ENCODE peak calls at places on chromosomes 11 and 22, in eight cellular contexts. One of them, this sample, is unnamed.

GRCh38 chr11:96144553-96144952 is 198.4 kb downstream of the MAML2 start:
- DNase-seq in GM12878: no peak
- DNase-seq in neuronal stem cell: no peak
- DNase-seq in naive thymus-derived CD4-positive, alpha-beta T cell: no peak
- DNase-seq in CD8-positive, alpha-beta memory T cell: no peak
- DNase-seq in psoas muscle: no peak
- DNase-seq in tibial artery: no peak
- DNase-seq in lung: no peak
- DNase-seq in this sample: no peak

GRCh38 chr22:35230839-35231584 is 26.3 kb upstream of the HMGXB4 start:
- DNase-seq in tibial artery: no peak
- DNase-seq in neuronal stem cell: no peak
- DNase-seq in CD8-positive, alpha-beta memory T cell: no peak
- DNase-seq in GM12878: no peak
- DNase-seq in lung: no peak
- DNase-seq in naive thymus-derived CD4-positive, alpha-beta T cell: no peak
- DNase-seq in psoas muscle: no peak
- DNase-seq in this sample: no peak

GRCh38 chr11:59847620-59848019 is 2.3 kb upstream of the CBLIF start:
- DNase-seq in naive thymus-derived CD4-positive, alpha-beta T cell: no peak
- DNase-seq in neuronal stem cell: no peak
- DNase-seq in lung: no peak
- DNase-seq in GM12878: no peak
- DNase-seq in CD8-positive, alpha-beta memory T cell: no peak
- DNase-seq in tibial artery: no peak
- DNase-seq in psoas muscle: no peak
- DNase-seq in this sample: no peak

GRCh38 chr11:8292351-8292750 is 28.7 kb upstream of the LMO1 start:
- DNase-seq in neuronal stem cell: no peak
- DNase-seq in tibial artery: no peak
- DNase-seq in naive thymus-derived CD4-positive, alpha-beta T cell: no peak
- DNase-seq in GM12878: no peak
- DNase-seq in lung: no peak
- DNase-seq in CD8-positive, alpha-beta memory T cell: no peak
- DNase-seq in psoas muscle: no peak
- DNase-seq in this sample: no peak

GRCh38 chr22:35349704-35350538 is 31.0 kb upstream of the HMOX1 start:
- DNase-seq in neuronal stem cell: no peak
- DNase-seq in naive thymus-derived CD4-positive, alpha-beta T cell: no peak
- DNase-seq in CD8-positive, alpha-beta memory T cell: no peak
- DNase-seq in tibial artery: no peak
- DNase-seq in psoas muscle: no peak
- DNase-seq in GM12878: no peak
- DNase-seq in lung: no peak
- DNase-seq in this sample: peak

GRCh38 chr22:29342577-29343312 is 27.2 kb upstream of the RASL10A start:
- DNase-seq in naive thymus-derived CD4-positive, alpha-beta T cell: no peak
- DNase-seq in tibial artery: no peak
- DNase-seq in lung: no peak
- DNase-seq in psoas muscle: no peak
- DNase-seq in neuronal stem cell: no peak
- DNase-seq in CD8-positive, alpha-beta memory T cell: no peak
- DNase-seq in GM12878: no peak
- DNase-seq in this sample: no peak

GRCh38 chr22:48595511-48595905 is 1232.2 kb downstream of the BRD1 start:
- DNase-seq in psoas muscle: no peak
- DNase-seq in GM12878: no peak
- DNase-seq in tibial artery: no peak
- DNase-seq in lung: no peak
- DNase-seq in CD8-positive, alpha-beta memory T cell: no peak
- DNase-seq in naive thymus-derived CD4-positive, alpha-beta T cell: no peak
- DNase-seq in neuronal stem cell: no peak
- DNase-seq in this sample: no peak

GRCh38 chr11:9982127-9982795 is 311.8 kb downstream of the SBF2 start:
- DNase-seq in psoas muscle: no peak
- DNase-seq in lung: no peak
- DNase-seq in naive thymus-derived CD4-positive, alpha-beta T cell: no peak
- DNase-seq in tibial artery: no peak
- DNase-seq in GM12878: no peak
- DNase-seq in CD8-positive, alpha-beta memory T cell: no peak
- DNase-seq in neuronal stem cell: no peak
- DNase-seq in this sample: no peak

GRCh38 chr11:104968365-104968855 is at the start of gene CASP4:
- DNase-seq in tibial artery: no peak
- DNase-seq in GM12878: peak
- DNase-seq in psoas muscle: no peak
- DNase-seq in naive thymus-derived CD4-positive, alpha-beta T cell: peak
- DNase-seq in CD8-positive, alpha-beta memory T cell: no peak
- DNase-seq in lung: peak
- DNase-seq in neuronal stem cell: no peak
- DNase-seq in this sample: no peak

GRCh38 chr22:29744902-29745301 is 21.9 kb downstream of the ZMAT5 start:
- DNase-seq in psoas muscle: peak
- DNase-seq in tibial artery: peak
- DNase-seq in GM12878: no peak
- DNase-seq in lung: no peak
- DNase-seq in naive thymus-derived CD4-positive, alpha-beta T cell: no peak
- DNase-seq in neuronal stem cell: no peak
- DNase-seq in CD8-positive, alpha-beta memory T cell: no peak
- DNase-seq in this sample: no peak

GRCh38 chr11:132158696-132159095 is 788.3 kb downstream of the NTM start:
- DNase-seq in tibial artery: no peak
- DNase-seq in naive thymus-derived CD4-positive, alpha-beta T cell: no peak
- DNase-seq in psoas muscle: no peak
- DNase-seq in CD8-positive, alpha-beta memory T cell: no peak
- DNase-seq in neuronal stem cell: no peak
- DNase-seq in GM12878: no peak
- DNase-seq in lung: no peak
- DNase-seq in this sample: no peak

GRCh38 chr22:25362883-25363240 is 143.4 kb downstream of the CRYBB2 start:
- DNase-seq in CD8-positive, alpha-beta memory T cell: no peak
- DNase-seq in psoas muscle: peak
- DNase-seq in lung: no peak
- DNase-seq in GM12878: no peak
- DNase-seq in neuronal stem cell: no peak
- DNase-seq in naive thymus-derived CD4-positive, alpha-beta T cell: no peak
- DNase-seq in tibial artery: peak
- DNase-seq in this sample: no peak

GRCh38 chr11:94602430-94603372 is 35.5 kb downstream of the PIWIL4 start:
- DNase-seq in naive thymus-derived CD4-positive, alpha-beta T cell: no peak
- DNase-seq in neuronal stem cell: peak
- DNase-seq in psoas muscle: peak
- DNase-seq in lung: no peak
- DNase-seq in GM12878: peak
- DNase-seq in tibial artery: peak
- DNase-seq in CD8-positive, alpha-beta memory T cell: no peak
- DNase-seq in this sample: peak

GRCh38 chr11:78420796-78421209 is 3.2 kb upstream of the GAB2 start:
- DNase-seq in CD8-positive, alpha-beta memory T cell: no peak
- DNase-seq in lung: peak
- DNase-seq in psoas muscle: peak
- DNase-seq in naive thymus-derived CD4-positive, alpha-beta T cell: no peak
- DNase-seq in GM12878: no peak
- DNase-seq in tibial artery: peak
- DNase-seq in neuronal stem cell: no peak
- DNase-seq in this sample: peak

GRCh38 chr11:73029408-73029807 is 112.7 kb downstream of the FCHSD2 start:
- DNase-seq in neuronal stem cell: no peak
- DNase-seq in tibial artery: no peak
- DNase-seq in lung: no peak
- DNase-seq in psoas muscle: no peak
- DNase-seq in GM12878: no peak
- DNase-seq in naive thymus-derived CD4-positive, alpha-beta T cell: no peak
- DNase-seq in CD8-positive, alpha-beta memory T cell: no peak
- DNase-seq in this sample: no peak

GRCh38 chr11:93476796-93477195 is 66.4 kb downstream of the SMCO4 start:
- DNase-seq in neuronal stem cell: no peak
- DNase-seq in psoas muscle: no peak
- DNase-seq in naive thymus-derived CD4-positive, alpha-beta T cell: no peak
- DNase-seq in tibial artery: no peak
- DNase-seq in GM12878: no peak
- DNase-seq in CD8-positive, alpha-beta memory T cell: no peak
- DNase-seq in lung: no peak
- DNase-seq in this sample: no peak

GRCh38 chr11:86464509-86465221 is 90.0 kb downstream of the CCDC81 start:
- DNase-seq in naive thymus-derived CD4-positive, alpha-beta T cell: no peak
- DNase-seq in lung: no peak
- DNase-seq in GM12878: no peak
- DNase-seq in psoas muscle: no peak
- DNase-seq in neuronal stem cell: no peak
- DNase-seq in CD8-positive, alpha-beta memory T cell: no peak
- DNase-seq in tibial artery: no peak
- DNase-seq in this sample: no peak

GRCh38 chr11:133742388-133742787 is 102.9 kb downstream of the SPATA19 start:
- DNase-seq in GM12878: no peak
- DNase-seq in naive thymus-derived CD4-positive, alpha-beta T cell: no peak
- DNase-seq in lung: no peak
- DNase-seq in neuronal stem cell: no peak
- DNase-seq in psoas muscle: no peak
- DNase-seq in CD8-positive, alpha-beta memory T cell: no peak
- DNase-seq in tibial artery: no peak
- DNase-seq in this sample: no peak

GRCh38 chr11:111500481-111500880 is 11.7 kb downstream of the BTG4 start:
- DNase-seq in neuronal stem cell: no peak
- DNase-seq in tibial artery: no peak
- DNase-seq in GM12878: no peak
- DNase-seq in psoas muscle: no peak
- DNase-seq in CD8-positive, alpha-beta memory T cell: no peak
- DNase-seq in naive thymus-derived CD4-positive, alpha-beta T cell: no peak
- DNase-seq in lung: no peak
- DNase-seq in this sample: no peak

GRCh38 chr11:109320595-109320994 is 101.4 kb upstream of the C11orf87 start:
- DNase-seq in neuronal stem cell: no peak
- DNase-seq in lung: no peak
- DNase-seq in CD8-positive, alpha-beta memory T cell: no peak
- DNase-seq in tibial artery: no peak
- DNase-seq in GM12878: no peak
- DNase-seq in naive thymus-derived CD4-positive, alpha-beta T cell: no peak
- DNase-seq in psoas muscle: no peak
- DNase-seq in this sample: no peak

GRCh38 chr11:37972691-37973090 is 1374.7 kb upstream of the RAG2 start:
- DNase-seq in naive thymus-derived CD4-positive, alpha-beta T cell: no peak
- DNase-seq in lung: no peak
- DNase-seq in psoas muscle: no peak
- DNase-seq in GM12878: no peak
- DNase-seq in neuronal stem cell: no peak
- DNase-seq in CD8-positive, alpha-beta memory T cell: no peak
- DNase-seq in tibial artery: no peak
- DNase-seq in this sample: no peak

GRCh38 chr11:16881074-16881709 is 133.0 kb downstream of the PLEKHA7 start:
- DNase-seq in CD8-positive, alpha-beta memory T cell: no peak
- DNase-seq in lung: peak
- DNase-seq in tibial artery: peak
- DNase-seq in neuronal stem cell: no peak
- DNase-seq in GM12878: no peak
- DNase-seq in naive thymus-derived CD4-positive, alpha-beta T cell: no peak
- DNase-seq in psoas muscle: peak
- DNase-seq in this sample: peak

GRCh38 chr11:44911031-44911814 is 39.5 kb downstream of the TP53I11 start:
- DNase-seq in psoas muscle: peak
- DNase-seq in GM12878: no peak
- DNase-seq in lung: peak
- DNase-seq in neuronal stem cell: peak
- DNase-seq in naive thymus-derived CD4-positive, alpha-beta T cell: peak
- DNase-seq in CD8-positive, alpha-beta memory T cell: peak
- DNase-seq in tibial artery: peak
- DNase-seq in this sample: peak

GRCh38 chr11:69209038-69209350 is 53.3 kb downstream of the SMIM38 start:
- DNase-seq in neuronal stem cell: no peak
- DNase-seq in tibial artery: no peak
- DNase-seq in naive thymus-derived CD4-positive, alpha-beta T cell: no peak
- DNase-seq in psoas muscle: no peak
- DNase-seq in CD8-positive, alpha-beta memory T cell: peak
- DNase-seq in lung: no peak
- DNase-seq in GM12878: no peak
- DNase-seq in this sample: no peak

DNA sequence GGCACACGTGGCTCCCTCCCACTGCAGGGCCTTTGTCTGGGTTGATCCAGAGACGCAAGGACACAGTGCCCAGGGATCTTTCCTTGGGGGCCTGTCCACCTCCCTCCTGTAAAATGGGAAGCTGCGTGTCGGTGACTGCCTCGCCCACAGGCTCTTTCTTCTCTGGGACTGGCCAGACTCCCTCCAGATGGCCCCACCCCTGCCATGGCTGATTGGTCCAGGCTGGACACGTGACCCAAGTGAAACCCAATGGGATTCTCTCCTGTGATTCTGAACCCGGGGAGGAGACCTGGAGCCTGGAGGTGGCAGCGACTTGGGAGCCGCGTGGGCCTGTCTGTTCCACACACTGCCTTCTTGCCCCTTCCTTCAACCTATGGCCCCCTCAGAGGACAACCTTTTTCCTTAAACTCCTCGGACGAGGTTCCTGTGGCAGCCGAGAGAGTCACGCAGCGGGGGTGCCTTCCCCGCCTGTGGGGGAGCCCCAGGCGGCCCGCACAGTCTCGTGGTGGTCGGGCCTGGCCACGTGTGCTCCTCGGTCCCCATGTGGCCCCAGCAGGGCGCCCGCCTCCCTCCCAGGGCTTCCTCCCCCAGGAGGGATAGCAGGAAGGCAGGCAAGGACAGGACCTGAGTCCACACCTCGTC is 12.4 kb upstream of the MPPED1 start:
- DNase-seq in naive thymus-derived CD4-positive, alpha-beta T cell: no peak
- DNase-seq in CD8-positive, alpha-beta memory T cell: no peak
- DNase-seq in neuronal stem cell: no peak
- DNase-seq in lung: no peak
- DNase-seq in GM12878: no peak
- DNase-seq in psoas muscle: no peak
- DNase-seq in tibial artery: no peak
- DNase-seq in this sample: no peak
- H3K4me3 ChIP-seq in naive thymus-derived CD4-positive, alpha-beta T cell: no peak
- H3K4me3 ChIP-seq in CD8-positive, alpha-beta memory T cell: no peak
- H3K4me3 ChIP-seq in neuronal stem cell: no peak
- H3K4me3 ChIP-seq in lung: no peak
- H3K4me3 ChIP-seq in GM12878: no peak
- H3K4me3 ChIP-seq in psoas muscle: no peak
- H3K4me3 ChIP-seq in tibial artery: no peak
- H3K4me3 ChIP-seq in this sample: no peak

GRCh38 chr11:12838463-12839120 is 164.4 kb downstream of the TEAD1 start:
- DNase-seq in naive thymus-derived CD4-positive, alpha-beta T cell: no peak
- DNase-seq in psoas muscle: no peak
- DNase-seq in tibial artery: no peak
- DNase-seq in GM12878: no peak
- DNase-seq in CD8-positive, alpha-beta memory T cell: no peak
- DNase-seq in lung: no peak
- DNase-seq in neuronal stem cell: no peak
- DNase-seq in this sample: no peak
- H3K4me3 ChIP-seq in naive thymus-derived CD4-positive, alpha-beta T cell: no peak
- H3K4me3 ChIP-seq in psoas muscle: peak
- H3K4me3 ChIP-seq in tibial artery: no peak
- H3K4me3 ChIP-seq in GM12878: no peak
- H3K4me3 ChIP-seq in CD8-positive, alpha-beta memory T cell: no peak
- H3K4me3 ChIP-seq in lung: no peak
- H3K4me3 ChIP-seq in neuronal stem cell: no peak
- H3K4me3 ChIP-seq in this sample: no peak

GRCh38 chr11:128549256-128549944 is 38.0 kb downstream of the ETS1 start:
- DNase-seq in naive thymus-derived CD4-positive, alpha-beta T cell: no peak
- DNase-seq in GM12878: no peak
- DNase-seq in psoas muscle: peak
- DNase-seq in neuronal stem cell: no peak
- DNase-seq in tibial artery: no peak
- DNase-seq in CD8-positive, alpha-beta memory T cell: no peak
- DNase-seq in lung: no peak
- DNase-seq in this sample: peak
- H3K4me3 ChIP-seq in naive thymus-derived CD4-positive, alpha-beta T cell: no peak
- H3K4me3 ChIP-seq in GM12878: peak
- H3K4me3 ChIP-seq in psoas muscle: peak
- H3K4me3 ChIP-seq in neuronal stem cell: no peak
- H3K4me3 ChIP-seq in tibial artery: peak
- H3K4me3 ChIP-seq in CD8-positive, alpha-beta memory T cell: no peak
- H3K4me3 ChIP-seq in lung: no peak
- H3K4me3 ChIP-seq in this sample: peak

GRCh38 chr22:19986011-19986409 is 30.6 kb downstream of the ARVCF start:
- DNase-seq in tibial artery: no peak
- DNase-seq in psoas muscle: peak
- DNase-seq in CD8-positive, alpha-beta memory T cell: no peak
- DNase-seq in neuronal stem cell: no peak
- DNase-seq in lung: no peak
- DNase-seq in GM12878: no peak
- DNase-seq in naive thymus-derived CD4-positive, alpha-beta T cell: no peak
- DNase-seq in this sample: no peak
- H3K4me3 ChIP-seq in tibial artery: peak
- H3K4me3 ChIP-seq in psoas muscle: peak
- H3K4me3 ChIP-seq in CD8-positive, alpha-beta memory T cell: no peak
- H3K4me3 ChIP-seq in neuronal stem cell: peak
- H3K4me3 ChIP-seq in lung: no peak
- H3K4me3 ChIP-seq in GM12878: no peak
- H3K4me3 ChIP-seq in naive thymus-derived CD4-positive, alpha-beta T cell: no peak
- H3K4me3 ChIP-seq in this sample: peak

This sample was measured in ovary.